ENCODE peak calls at places on chromosomes 2 and 18, in nine cellular contexts. V is CD8-positive, alpha-beta T cell; H is right cardiac atrium; O is RPMI7951; S is NB4; W is DMS153; J is smooth muscle cell of the brain vasculature; Y is endothelial cell; I is T-helper 2 cell. M is an unnamed sample.

GRCh38 chr18:54359233-54359632 is 1.5 kb downstream of the C18orf54 start:
- DNase-seq in J (no peak), V (no peak), W (no peak), I (no peak), S (peak; percentile 0), Y (no peak), H (no peak), O (peak; percentile 26), M (no peak)

GRCh38 chr2:239150125-239151011 is 250.5 kb downstream of the HDAC4 start:
- DNase-seq in I (no peak), O (no peak), S (no peak), J (no peak), H (no peak), V (no peak), W (peak; percentile 39), Y (no peak), M (no peak)

GRCh38 chr2:155830817-155831579 is 501.5 kb downstream of the NR4A2 start:
- DNase-seq in W (no peak), J (no peak), S (no peak), H (no peak), O (no peak), V (no peak), I (no peak), Y (no peak), M (no peak)

GRCh38 chr2:16620590-16620989 is 45.0 kb downstream of the CYRIA start:
- DNase-seq in H (no peak), I (no peak), O (no peak), W (no peak), V (no peak), S (no peak), Y (no peak), J (no peak), M (no peak)

GRCh38 chr2:217931846-217932560 is 70.8 kb downstream of the TNS1 start:
- DNase-seq in Y (no peak), O (no peak), H (no peak), S (no peak), W (no peak), J (no peak), V (no peak), I (no peak), M (no peak)

GRCh38 chr2:54658548-54659207 is 64.8 kb upstream of the EML6 start:
- DNase-seq in V (no peak), H (no peak), W (no peak), I (no peak), S (no peak), Y (no peak), J (no peak), O (peak; percentile 77), M (no peak)

GRCh38 chr2:238593678-238594077 is 167.0 kb downstream of the ASB1 start:
- DNase-seq in S (no peak), W (no peak), H (no peak), V (no peak), I (no peak), J (no peak), O (no peak), Y (no peak), M (no peak)

GRCh38 chr2:195652916-195653315 is 4.1 kb upstream of the SLC39A10 start:
- DNase-seq in S (no peak), Y (no peak), I (no peak), O (no peak), W (no peak), H (no peak), V (no peak), J (no peak), M (no peak)

GRCh38 chr2:120052597-120052996 is 39.7 kb downstream of the EPB41L5 start:
- DNase-seq in Y (no peak), V (no peak), H (no peak), O (no peak), S (no peak), W (no peak), I (no peak), J (no peak), M (no peak)

GRCh38 chr18:48922801-48923730 is 27.7 kb downstream of the SMAD7 start:
- DNase-seq in H (peak; percentile 74), S (peak; percentile 80), J (no peak), I (no peak), V (no peak), W (no peak), O (peak; percentile 95), Y (no peak), M (no peak)

GRCh38 chr2:241091734-241092445 is 10.2 kb downstream of the MTERF4 start:
- DNase-seq in S (no peak), I (no peak), O (no peak), Y (no peak), H (no peak), J (no peak), V (no peak), W (peak; percentile 13), M (no peak)

GRCh38 chr18:63320690-63321265 is 1.2 kb upstream of the BCL2 start:
- DNase-seq in W (peak; percentile 36), V (peak; percentile 67), I (no peak), O (peak; percentile 38), Y (peak; percentile 39), J (no peak), S (peak; percentile 72), H (peak; percentile 38), M (peak; percentile 65)

GRCh38 chr2:20291106-20291564 is 59.5 kb downstream of the PUM2 start:
- DNase-seq in H (no peak), S (peak; percentile 79), O (peak; percentile 79), I (no peak), Y (peak; percentile 77), W (no peak), J (peak; percentile 67), V (no peak), M (peak; percentile 78)

GRCh38 chr2:172230783-172231446 is 128.2 kb upstream of the DLX2 start:
- DNase-seq in V (no peak), S (no peak), O (no peak), J (no peak), Y (no peak), W (no peak), I (no peak), H (no peak), M (no peak)

GRCh38 chr18:48781990-48782368 is 168.8 kb downstream of the SMAD7 start:
- DNase-seq in O (no peak), H (no peak), J (no peak), Y (no peak), V (no peak), W (no peak), S (no peak), I (no peak), M (no peak)

GRCh38 chr2:29747786-29748470 is 173.5 kb downstream of the ALK start:
- DNase-seq in I (no peak), O (peak; percentile 99), H (no peak), J (peak; percentile 51), W (peak; percentile 83), Y (no peak), S (peak; percentile 71), V (no peak), M (no peak)

GRCh38 chr2:67631474-67631873 is 234.3 kb downstream of the ETAA1 start:
- DNase-seq in S (no peak), O (no peak), W (no peak), J (no peak), Y (no peak), H (no peak), I (no peak), V (no peak), M (no peak)

GRCh38 chr2:70697603-70698383 is 70.2 kb downstream of the ADD2 start:
- DNase-seq in H (no peak), I (no peak), J (no peak), V (peak; percentile 19), O (no peak), Y (no peak), W (no peak), S (no peak), M (peak; percentile 19)

GRCh38 chr2:96893289-96894150 is 23.6 kb upstream of the SEMA4C start:
- DNase-seq in S (no peak), H (no peak), O (no peak), Y (no peak), I (no peak), V (no peak), J (no peak), W (no peak), M (no peak)

GRCh38 chr18:57004366-57005121 is 142.3 kb upstream of the BOD1L2 start:
- DNase-seq in W (peak; percentile 37), Y (no peak), V (no peak), I (no peak), J (no peak), H (no peak), S (peak; percentile 63), O (peak; percentile 53), M (no peak)

GRCh38 chr2:25797607-25798488 is 80.4 kb downstream of the ASXL2 start:
- DNase-seq in O (no peak), I (no peak), S (no peak), H (no peak), J (no peak), V (no peak), W (no peak), Y (no peak), M (no peak)

GRCh38 chr2:224426650-224427049 is 24.7 kb upstream of the FAM124B start:
- DNase-seq in H (no peak), V (no peak), S (no peak), O (no peak), Y (no peak), J (no peak), W (no peak), I (no peak), M (no peak)

GRCh38 chr2:197675711-197676188 is 363 bp upstream of the RFTN2 start:
- DNase-seq in Y (peak; percentile 34), S (no peak), V (no peak), W (no peak), J (peak; percentile 62), H (peak; percentile 30), I (no peak), O (peak; percentile 56), M (no peak)

GRCh38 chr2:149401007-149401406 is 70.6 kb downstream of the LYPD6 start:
- DNase-seq in V (no peak), I (no peak), W (no peak), J (no peak), S (no peak), H (no peak), Y (no peak), O (peak; percentile 45), M (no peak)

GRCh38 chr2:190781604-190782198 is 98.9 kb upstream of the GLS start:
- DNase-seq in Y (peak; percentile 61), O (peak; percentile 59), W (no peak), V (peak; percentile 55), S (peak; percentile 80), I (no peak), H (peak; percentile 19), J (no peak), M (no peak)

GRCh38 chr2:23824777-23825212 is 102.1 kb downstream of the ATAD2B start:
- DNase-seq in W (no peak), O (peak; percentile 56), I (no peak), S (peak; percentile 69), Y (peak; percentile 43), H (no peak), V (no peak), J (peak; percentile 41), M (no peak)